ENCODE peak calls at places on chromosomes 7 and 10, in ten cellular contexts. V is colonic mucosa; B is NCI-H774; N is stimulated activated CD4-positive, alpha-beta T cell treated with anti-CD3 and anti-CD28 coated beads, Interleukin-4, amount 100 ng/mL, for 4 hours; A is activated gamma-delta T cell treated with Interleukin-2 at 50 U/mL for 16 hours; R is GM23248; Q is coronary artery; O is uterus; W is lung microvascular endothelial cell; E is T-helper 2 cell. I is an unnamed sample.

GRCh38 chr7:133674079-133674478 is 421.2 kb downstream of the EXOC4 start:
- DNase-seq in V (no peak), B (no peak), N (no peak), A (no peak), R (no peak), Q (no peak), O (no peak), W (no peak), E (no peak), I (no peak)

GRCh38 chr7:65454479-65454878 is 80.8 kb downstream of the ZNF92 start:
- DNase-seq in V (no peak), B (no peak), N (no peak), A (no peak), R (no peak), Q (no peak), O (no peak), W (no peak), E (no peak), I (no peak)

GRCh38 chr10:31157125-31157983 is 125.7 kb upstream of the ZNF438 start:
- DNase-seq in V (no peak), B (peak), N (no peak), A (no peak), R (peak), Q (no peak), O (peak), W (peak), E (no peak), I (no peak)

GRCh38 chr10:90199098-90199497 is 497.7 kb downstream of the KIF20B start:
- DNase-seq in V (no peak), B (no peak), N (no peak), A (no peak), R (no peak), Q (no peak), O (no peak), W (peak), E (no peak), I (no peak)

GRCh38 chr7:11026452-11027359 is 53.0 kb downstream of the PHF14 start:
- DNase-seq in V (no peak), B (no peak), N (no peak), A (no peak), R (no peak), Q (no peak), O (no peak), W (no peak), E (no peak), I (no peak)

GRCh38 chr10:119535837-119536507 is 6.5 kb downstream of the RGS10 start:
- DNase-seq in V (no peak), B (no peak), N (no peak), A (no peak), R (no peak), Q (no peak), O (no peak), W (no peak), E (no peak), I (no peak)

GRCh38 chr7:20280475-20281351 is 50.0 kb upstream of the ITGB8 start:
- DNase-seq in V (no peak), B (no peak), N (no peak), A (no peak), R (peak), Q (no peak), O (no peak), W (no peak), E (no peak), I (no peak)

GRCh38 chr10:81576336-81576735 is 298.7 kb upstream of the NRG3 start:
- DNase-seq in V (no peak), B (no peak), N (no peak), A (no peak), R (no peak), Q (no peak), O (no peak), W (no peak), E (no peak), I (no peak)